ENCODE peak calls at places on chromosome 13, in six cellular contexts. M is H1, B is IMR-90, W is H9, P is mesenchymal stem cell, I is neuronal stem cell. S is an unnamed sample.

GRCh38 chr13:113089693-113090414 is 15.7 kb upstream of the F7 start:
- DNase-seq in M (no peak), B (no peak), W (peak; percentile 61), P (no peak), I (no peak), S (peak; percentile 37)

GRCh38 chr13:111411186-111411858 is 90.9 kb downstream of the TEX29 start:
- DNase-seq in M (no peak), B (no peak), W (no peak), P (no peak), I (no peak), S (no peak)

GRCh38 chr13:64369121-64369520 is 2861.0 kb downstream of the PCDH9 start:
- DNase-seq in M (no peak), B (peak; percentile 5), W (no peak), P (peak; percentile 13), I (no peak), S (no peak)

GRCh38 chr13:81582381-81582780 is 1241.5 kb upstream of the SPRY2 start:
- DNase-seq in M (no peak), B (no peak), W (no peak), P (no peak), I (no peak), S (no peak)

GRCh38 chr13:34719060-34719875 is 222.8 kb upstream of the NBEA start:
- DNase-seq in M (no peak), B (no peak), W (no peak), P (no peak), I (peak; percentile 5), S (no peak)

GRCh38 chr13:42363941-42364612 is 92.1 kb downstream of the AKAP11 start:
- DNase-seq in M (no peak), B (peak; percentile 17), W (peak; percentile 38), P (peak; percentile 66), I (no peak), S (peak; percentile 50)

GRCh38 chr13:88217372-88217771 is 546.2 kb downstream of the SLITRK5 start:
- DNase-seq in M (no peak), B (no peak), W (no peak), P (no peak), I (no peak), S (no peak)

GRCh38 chr13:39875111-39875510 is 219.6 kb downstream of the COG6 start:
- DNase-seq in M (no peak), B (no peak), W (no peak), P (no peak), I (no peak), S (no peak)

GRCh38 chr13:112516218-112516617 is 71.7 kb downstream of the TUBGCP3 start:
- DNase-seq in M (no peak), B (no peak), W (no peak), P (no peak), I (no peak), S (no peak)

GRCh38 chr13:30774214-30774730 is 38.9 kb downstream of the ALOX5AP start:
- DNase-seq in M (no peak), B (no peak), W (no peak), P (no peak), I (no peak), S (no peak)

GRCh38 chr13:66407159-66407558 is 823.0 kb downstream of the PCDH9 start:
- DNase-seq in M (no peak), B (no peak), W (no peak), P (peak; percentile 49), I (peak; percentile 27), S (no peak)

GRCh38 chr13:49678172-49678914 is 12.9 kb downstream of the EBPL start:
- DNase-seq in M (no peak), B (no peak), W (no peak), P (no peak), I (no peak), S (no peak)

GRCh38 chr13:76641056-76641455 is 245.1 kb downstream of the KCTD12 start:
- DNase-seq in M (no peak), B (no peak), W (no peak), P (no peak), I (no peak), S (no peak)

GRCh38 chr13:43263047-43263446 is 239.7 kb downstream of the DNAJC15 start:
- DNase-seq in M (no peak), B (no peak), W (no peak), P (no peak), I (no peak), S (peak; percentile 59)

GRCh38 chr13:85186646-85187045 is 612.6 kb downstream of the SLITRK6 start:
- DNase-seq in M (no peak), B (no peak), W (no peak), P (no peak), I (no peak), S (no peak)

GRCh38 chr13:50357586-50358118 is 342.4 kb downstream of the KCNRG start:
- DNase-seq in M (no peak), B (peak; percentile 93), W (no peak), P (peak; percentile 64), I (no peak), S (no peak)

GRCh38 chr13:30480292-30480947 is 14.7 kb upstream of the HMGB1 start:
- DNase-seq in M (no peak), B (no peak), W (no peak), P (no peak), I (no peak), S (no peak)

GRCh38 chr13:31352467-31352866 is 152.7 kb downstream of the B3GLCT start:
- DNase-seq in M (no peak), B (no peak), W (peak; percentile 29), P (no peak), I (no peak), S (no peak)

GRCh38 chr13:91398413-91399188 is at the start of gene GPC5:
- DNase-seq in M (peak; percentile 33), B (peak; percentile 43), W (peak; percentile 89), P (peak; percentile 63), I (peak; percentile 69), S (peak; percentile 81)

GRCh38 chr13:91400094-91400462 is 1.7 kb downstream of the GPC5 start:
- DNase-seq in M (no peak), B (no peak), W (no peak), P (no peak), I (no peak), S (no peak)

GRCh38 chr13:91399189-91400093 is 1.0 kb downstream of the GPC5 start:
- DNase-seq in M (no peak), B (no peak), W (no peak), P (no peak), I (no peak), S (no peak)

GRCh38 chr13:91401916-91402315 is 3.5 kb downstream of the GPC5 start:
- DNase-seq in M (no peak), B (no peak), W (no peak), P (no peak), I (no peak), S (no peak)

GRCh38 chr13:91397595-91397994 is 826 bp upstream of the GPC5 start:
- DNase-seq in M (no peak), B (no peak), W (no peak), P (no peak), I (no peak), S (no peak)
- H3K27ac ChIP-seq in M (no peak overlapping the region), B (no peak overlapping the region), W (no peak overlapping the region), P (no peak overlapping the region), I (no peak overlapping the region), S (no peak overlapping the region)

GRCh38 chr13:114104626-114105350 is 27.6 kb downstream of the RASA3 start:
- DNase-seq in M (no peak), B (no peak), W (no peak), P (no peak), I (no peak), S (no peak)

GRCh38 chr13:114106991-114107685 is 25.3 kb downstream of the RASA3 start:
- DNase-seq in M (no peak), B (no peak), W (no peak), P (no peak), I (no peak), S (no peak)

GRCh38 chr13:114106526-114106925 is 25.9 kb downstream of the RASA3 start:
- DNase-seq in M (no peak), B (no peak), W (no peak), P (no peak), I (no peak), S (no peak)

GRCh38 chr13:114107686-114108081 is 24.7 kb downstream of the RASA3 start:
- DNase-seq in M (no peak), B (peak; percentile 91), W (no peak), P (peak; percentile 84), I (no peak), S (no peak)

GRCh38 chr13:114105351-114106225 is 26.8 kb downstream of the RASA3 start:
- DNase-seq in M (no peak), B (no peak), W (no peak), P (peak; percentile 82), I (no peak), S (no peak)
- H4K8ac ChIP-seq in M (no peak overlapping the region), B (peak overlapping the region; percentile 44), W (no peak overlapping the region), P (peak overlapping the region; percentile 78), I (no peak overlapping the region), S (no peak overlapping the region)

GRCh38 chr13:33109801-33110200 is 93.6 kb downstream of the KL start:
- DNase-seq in M (no peak), B (no peak), W (peak; percentile 52), P (no peak), I (no peak), S (peak; percentile 47)

GRCh38 chr13:33110386-33110712 is 94.1 kb downstream of the KL start:
- DNase-seq in M (no peak), B (no peak), W (no peak), P (no peak), I (no peak), S (no peak)

GRCh38 chr13:33108620-33109019 is 92.4 kb downstream of the KL start:
- DNase-seq in M (no peak), B (peak; percentile 71), W (no peak), P (no peak), I (no peak), S (no peak)

GRCh38 chr13:33110713-33111413 is 94.6 kb downstream of the KL start:
- DNase-seq in M (no peak), B (peak; percentile 56), W (no peak), P (no peak), I (no peak), S (no peak)

DNA sequence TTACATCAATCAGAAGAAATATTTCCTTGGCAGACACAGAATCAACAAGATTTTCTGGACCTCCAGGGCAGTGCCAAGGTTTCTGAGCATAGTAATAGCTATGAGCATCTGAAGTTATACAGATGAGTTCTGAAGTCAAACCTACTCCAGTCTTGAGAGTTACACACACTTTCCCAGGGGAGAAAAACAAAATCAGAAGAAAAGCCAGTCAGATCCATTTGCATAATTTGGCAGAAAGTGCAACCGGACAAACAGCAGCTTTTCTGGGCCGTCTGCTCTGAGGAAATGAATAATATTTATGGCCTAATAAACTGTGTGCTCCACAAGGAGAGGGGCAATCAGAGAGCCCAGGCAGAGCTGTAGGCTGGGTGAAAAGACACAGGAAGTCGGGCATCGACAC is 93.1 kb downstream of the KL start:
- DNase-seq in M (no peak), B (no peak), W (no peak), P (no peak), I (no peak), S (no peak)
- H3K27ac ChIP-seq in M (no peak overlapping the region), B (peak overlapping the region; percentile 75), W (no peak overlapping the region), P (no peak overlapping the region), I (no peak overlapping the region), S (no peak overlapping the region)

DNA sequence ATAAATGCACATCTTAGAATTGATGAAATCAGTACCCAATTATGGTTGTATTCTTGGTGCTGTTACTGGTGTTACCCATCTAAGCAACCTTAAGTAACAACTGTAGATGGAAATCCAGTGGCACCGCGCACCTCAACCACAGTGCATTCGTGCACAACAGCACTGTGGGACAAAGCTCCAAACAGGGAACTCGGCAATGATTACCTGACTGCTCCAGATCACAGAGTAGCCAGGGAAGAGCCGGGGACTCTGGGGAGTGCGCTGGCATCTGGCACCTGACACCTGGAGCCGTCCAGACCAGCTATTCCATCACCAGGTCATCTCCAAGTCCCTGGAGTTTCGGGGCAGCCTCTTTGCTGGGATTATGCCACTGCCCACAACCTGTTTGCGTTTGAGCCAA is 62.0 kb downstream of the COL4A1 start:
- DNase-seq in M (no peak), B (no peak), W (no peak), P (no peak), I (no peak), S (no peak)
- H4K8ac ChIP-seq in M (no peak overlapping the region), B (no peak overlapping the region), W (no peak overlapping the region), P (peak overlapping the region; percentile 55), I (no peak overlapping the region), S (no peak overlapping the region)

S was measured in mesendoderm.